ENCODE peak calls at places on chromosome 1, in ten cellular contexts. One of them, this sample, is unnamed.
A peak's percentile ranks its signal among the peaks of the same experiment; 100 is the strongest.

GRCh38 chr1:2050482-2050792 is 226 bp downstream of the PRKCZ start:
- DNase-seq in astrocyte: no peak
- DNase-seq in CD8-positive, alpha-beta memory T cell: no peak
- DNase-seq in kidney: no peak
- DNase-seq in Karpas-422: no peak
- DNase-seq in heart right ventricle: no peak
- DNase-seq in IMR-90: no peak
- DNase-seq in uterus: no peak
- DNase-seq in mesendoderm: peak; percentile 31
- DNase-seq in MM.1S: no peak
- DNase-seq in this sample: no peak

GRCh38 chr1:53321776-53322602 is 5.9 kb downstream of the LRP8 start:
- DNase-seq in Karpas-422: no peak
- DNase-seq in CD8-positive, alpha-beta memory T cell: no peak
- DNase-seq in IMR-90: no peak
- DNase-seq in MM.1S: no peak
- DNase-seq in mesendoderm: peak; percentile 73
- DNase-seq in astrocyte: no peak
- DNase-seq in uterus: no peak
- DNase-seq in kidney: peak; percentile 43
- DNase-seq in heart right ventricle: no peak
- DNase-seq in this sample: no peak

GRCh38 chr1:246113555-246114095 is 393.5 kb downstream of the SMYD3 start:
- DNase-seq in IMR-90: peak; percentile 16
- DNase-seq in MM.1S: no peak
- DNase-seq in kidney: no peak
- DNase-seq in mesendoderm: peak; percentile 25
- DNase-seq in uterus: no peak
- DNase-seq in CD8-positive, alpha-beta memory T cell: no peak
- DNase-seq in heart right ventricle: no peak
- DNase-seq in Karpas-422: no peak
- DNase-seq in astrocyte: no peak
- DNase-seq in this sample: no peak

GRCh38 chr1:210250665-210250997 is 18.0 kb downstream of the SERTAD4 start:
- DNase-seq in mesendoderm: peak; percentile 91
- DNase-seq in uterus: no peak
- DNase-seq in heart right ventricle: peak; percentile 31
- DNase-seq in Karpas-422: no peak
- DNase-seq in IMR-90: no peak
- DNase-seq in kidney: no peak
- DNase-seq in MM.1S: peak; percentile 18
- DNase-seq in astrocyte: no peak
- DNase-seq in CD8-positive, alpha-beta memory T cell: no peak
- DNase-seq in this sample: no peak

GRCh38 chr1:108601708-108602410 is 42.0 kb downstream of the EEIG2 start:
- DNase-seq in astrocyte: no peak
- DNase-seq in heart right ventricle: no peak
- DNase-seq in uterus: no peak
- DNase-seq in IMR-90: no peak
- DNase-seq in MM.1S: no peak
- DNase-seq in kidney: no peak
- DNase-seq in CD8-positive, alpha-beta memory T cell: no peak
- DNase-seq in mesendoderm: peak; percentile 36
- DNase-seq in Karpas-422: no peak
- DNase-seq in this sample: no peak

GRCh38 chr1:170369000-170369399 is 163.0 kb upstream of the GORAB start:
- DNase-seq in IMR-90: no peak
- DNase-seq in Karpas-422: no peak
- DNase-seq in mesendoderm: no peak
- DNase-seq in kidney: no peak
- DNase-seq in uterus: no peak
- DNase-seq in heart right ventricle: no peak
- DNase-seq in MM.1S: no peak
- DNase-seq in CD8-positive, alpha-beta memory T cell: no peak
- DNase-seq in astrocyte: no peak
- DNase-seq in this sample: no peak

GRCh38 chr1:194289569-194290266 is 1103.3 kb upstream of the B3GALT2 start:
- DNase-seq in IMR-90: no peak
- DNase-seq in MM.1S: peak; percentile 98
- DNase-seq in Karpas-422: peak; percentile 94
- DNase-seq in CD8-positive, alpha-beta memory T cell: peak; percentile 29
- DNase-seq in uterus: no peak
- DNase-seq in kidney: no peak
- DNase-seq in mesendoderm: no peak
- DNase-seq in heart right ventricle: no peak
- DNase-seq in astrocyte: no peak
- DNase-seq in this sample: peak; percentile 72

GRCh38 chr1:6234502-6235295 is 1.1 kb downstream of the ICMT start:
- DNase-seq in kidney: no peak
- DNase-seq in IMR-90: peak; percentile 45
- DNase-seq in Karpas-422: peak; percentile 59
- DNase-seq in mesendoderm: no peak
- DNase-seq in CD8-positive, alpha-beta memory T cell: no peak
- DNase-seq in MM.1S: no peak
- DNase-seq in heart right ventricle: no peak
- DNase-seq in astrocyte: peak; percentile 27
- DNase-seq in uterus: no peak
- DNase-seq in this sample: no peak

GRCh38 chr1:151364996-151365395 is 7.5 kb downstream of the SELENBP1 start:
- DNase-seq in MM.1S: no peak
- DNase-seq in astrocyte: no peak
- DNase-seq in Karpas-422: no peak
- DNase-seq in uterus: no peak
- DNase-seq in mesendoderm: no peak
- DNase-seq in CD8-positive, alpha-beta memory T cell: no peak
- DNase-seq in heart right ventricle: no peak
- DNase-seq in IMR-90: no peak
- DNase-seq in kidney: no peak
- DNase-seq in this sample: no peak

GRCh38 chr1:151361883-151362282 is 10.6 kb downstream of the SELENBP1 start:
- DNase-seq in MM.1S: no peak
- DNase-seq in IMR-90: no peak
- DNase-seq in uterus: no peak
- DNase-seq in kidney: no peak
- DNase-seq in mesendoderm: no peak
- DNase-seq in astrocyte: no peak
- DNase-seq in CD8-positive, alpha-beta memory T cell: no peak
- DNase-seq in Karpas-422: no peak
- DNase-seq in heart right ventricle: no peak
- DNase-seq in this sample: no peak

GRCh38 chr1:151356668-151357067 is 9.6 kb upstream of the RFX5 start:
- DNase-seq in MM.1S: no peak
- DNase-seq in mesendoderm: peak; percentile 18
- DNase-seq in kidney: no peak
- DNase-seq in astrocyte: no peak
- DNase-seq in CD8-positive, alpha-beta memory T cell: no peak
- DNase-seq in uterus: no peak
- DNase-seq in heart right ventricle: no peak
- DNase-seq in Karpas-422: no peak
- DNase-seq in IMR-90: no peak
- DNase-seq in this sample: no peak

GRCh38 chr1:151368000-151368744 is 4.3 kb downstream of the SELENBP1 start:
- DNase-seq in heart right ventricle: peak; percentile 55
- DNase-seq in MM.1S: no peak
- DNase-seq in uterus: no peak
- DNase-seq in Karpas-422: no peak
- DNase-seq in mesendoderm: no peak
- DNase-seq in CD8-positive, alpha-beta memory T cell: no peak
- DNase-seq in astrocyte: no peak
- DNase-seq in kidney: no peak
- DNase-seq in IMR-90: peak; percentile 35
- DNase-seq in this sample: no peak

GRCh38 chr1:151362308-151363155 is 10.0 kb downstream of the SELENBP1 start:
- DNase-seq in MM.1S: no peak
- DNase-seq in heart right ventricle: no peak
- DNase-seq in CD8-positive, alpha-beta memory T cell: no peak
- DNase-seq in uterus: no peak
- DNase-seq in kidney: no peak
- DNase-seq in IMR-90: no peak
- DNase-seq in astrocyte: no peak
- DNase-seq in Karpas-422: no peak
- DNase-seq in mesendoderm: no peak
- DNase-seq in this sample: no peak
- H3K36me3 ChIP-seq in MM.1S: no peaks in the 10 kb centered on the region
- H3K36me3 ChIP-seq in heart right ventricle: peaks cover 10% of the 10 kb centered on the region
- H3K36me3 ChIP-seq in CD8-positive, alpha-beta memory T cell: no peaks in the 10 kb centered on the region
- H3K36me3 ChIP-seq in uterus: no peaks in the 10 kb centered on the region
- H3K36me3 ChIP-seq in kidney: peaks cover 13% of the 10 kb centered on the region
- H3K36me3 ChIP-seq in IMR-90: peaks cover 39% of the 10 kb centered on the region
- H3K36me3 ChIP-seq in astrocyte: no peaks in the 10 kb centered on the region
- H3K36me3 ChIP-seq in Karpas-422: no peaks in the 10 kb centered on the region
- H3K36me3 ChIP-seq in mesendoderm: no peaks in the 10 kb centered on the region
- H3K36me3 ChIP-seq in this sample: no peaks in the 10 kb centered on the region

DNA sequence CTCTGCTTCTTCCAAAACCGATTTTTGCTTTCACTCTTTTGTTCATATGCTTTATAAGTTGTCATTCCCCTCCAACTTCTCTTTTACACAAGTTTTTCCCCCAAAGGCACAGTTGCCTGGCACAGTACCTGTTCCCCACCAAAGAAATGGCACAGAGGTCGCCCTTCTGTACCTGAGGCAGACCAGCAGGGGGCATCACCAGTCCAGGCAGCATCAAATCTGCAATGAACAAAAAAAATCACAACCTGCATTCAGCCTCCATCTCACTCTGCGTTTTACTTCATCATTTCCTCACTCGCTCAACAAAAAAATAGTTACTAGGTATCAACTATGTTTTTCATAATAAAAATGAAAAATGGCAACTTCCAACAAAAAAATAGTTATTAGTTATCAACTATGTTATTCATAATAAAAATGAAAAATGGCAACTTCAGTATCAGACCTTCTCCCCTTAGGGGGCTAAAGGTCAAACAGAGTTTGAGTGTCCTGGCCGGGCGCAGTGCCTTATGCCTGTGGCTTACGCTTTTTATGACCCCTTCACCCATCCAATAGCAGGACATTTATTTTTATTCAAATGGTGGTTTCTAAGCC is 4.1 kb downstream of the EIF2D start:
- DNase-seq in mesendoderm: peak; percentile 45
- DNase-seq in MM.1S: peak; percentile 54
- DNase-seq in uterus: no peak
- DNase-seq in CD8-positive, alpha-beta memory T cell: peak; percentile 33
- DNase-seq in IMR-90: peak; percentile 37
- DNase-seq in kidney: no peak
- DNase-seq in astrocyte: no peak
- DNase-seq in Karpas-422: peak; percentile 79
- DNase-seq in heart right ventricle: no peak
- DNase-seq in this sample: peak; percentile 56
- H3K4me1 ChIP-seq in mesendoderm: peaks cover 5% of the 10 kb centered on the region
- H3K4me1 ChIP-seq in MM.1S: peaks cover 8% of the 10 kb centered on the region
- H3K4me1 ChIP-seq in uterus: no peaks in the 10 kb centered on the region
- H3K4me1 ChIP-seq in CD8-positive, alpha-beta memory T cell: peaks cover 9% of the 10 kb centered on the region
- H3K4me1 ChIP-seq in IMR-90: peaks cover 4% of the 10 kb centered on the region
- H3K4me1 ChIP-seq in kidney: peaks cover 9% of the 10 kb centered on the region
- H3K4me1 ChIP-seq in astrocyte: peaks cover 7% of the 10 kb centered on the region
- H3K4me1 ChIP-seq in Karpas-422: peaks cover 15% of the 10 kb centered on the region
- H3K4me1 ChIP-seq in heart right ventricle: peaks cover 5% of the 10 kb centered on the region
- H3K4me1 ChIP-seq in this sample: peaks cover 10% of the 10 kb centered on the region

GRCh38 chr1:23752909-23753308 is 9.6 kb downstream of the ELOA start:
- DNase-seq in kidney: no peak
- DNase-seq in CD8-positive, alpha-beta memory T cell: no peak
- DNase-seq in Karpas-422: peak; percentile 31
- DNase-seq in uterus: no peak
- DNase-seq in IMR-90: no peak
- DNase-seq in astrocyte: no peak
- DNase-seq in mesendoderm: no peak
- DNase-seq in MM.1S: no peak
- DNase-seq in heart right ventricle: no peak
- DNase-seq in this sample: no peak

GRCh38 chr1:23751815-23752200 is 8.5 kb downstream of the ELOA start:
- DNase-seq in CD8-positive, alpha-beta memory T cell: no peak
- DNase-seq in heart right ventricle: no peak
- DNase-seq in astrocyte: no peak
- DNase-seq in IMR-90: no peak
- DNase-seq in MM.1S: no peak
- DNase-seq in kidney: no peak
- DNase-seq in uterus: no peak
- DNase-seq in Karpas-422: no peak
- DNase-seq in mesendoderm: no peak
- DNase-seq in this sample: no peak

GRCh38 chr1:23747947-23748346 is 4.7 kb downstream of the ELOA start:
- DNase-seq in CD8-positive, alpha-beta memory T cell: no peak
- DNase-seq in heart right ventricle: no peak
- DNase-seq in IMR-90: no peak
- DNase-seq in MM.1S: no peak
- DNase-seq in mesendoderm: no peak
- DNase-seq in Karpas-422: peak; percentile 19
- DNase-seq in uterus: no peak
- DNase-seq in kidney: no peak
- DNase-seq in astrocyte: no peak
- DNase-seq in this sample: no peak

GRCh38 chr1:23756676-23757075 is 13.4 kb downstream of the ELOA start:
- DNase-seq in astrocyte: peak; percentile 45
- DNase-seq in heart right ventricle: no peak
- DNase-seq in MM.1S: no peak
- DNase-seq in uterus: no peak
- DNase-seq in Karpas-422: no peak
- DNase-seq in CD8-positive, alpha-beta memory T cell: no peak
- DNase-seq in mesendoderm: no peak
- DNase-seq in kidney: no peak
- DNase-seq in IMR-90: peak; percentile 72
- DNase-seq in this sample: no peak

DNA sequence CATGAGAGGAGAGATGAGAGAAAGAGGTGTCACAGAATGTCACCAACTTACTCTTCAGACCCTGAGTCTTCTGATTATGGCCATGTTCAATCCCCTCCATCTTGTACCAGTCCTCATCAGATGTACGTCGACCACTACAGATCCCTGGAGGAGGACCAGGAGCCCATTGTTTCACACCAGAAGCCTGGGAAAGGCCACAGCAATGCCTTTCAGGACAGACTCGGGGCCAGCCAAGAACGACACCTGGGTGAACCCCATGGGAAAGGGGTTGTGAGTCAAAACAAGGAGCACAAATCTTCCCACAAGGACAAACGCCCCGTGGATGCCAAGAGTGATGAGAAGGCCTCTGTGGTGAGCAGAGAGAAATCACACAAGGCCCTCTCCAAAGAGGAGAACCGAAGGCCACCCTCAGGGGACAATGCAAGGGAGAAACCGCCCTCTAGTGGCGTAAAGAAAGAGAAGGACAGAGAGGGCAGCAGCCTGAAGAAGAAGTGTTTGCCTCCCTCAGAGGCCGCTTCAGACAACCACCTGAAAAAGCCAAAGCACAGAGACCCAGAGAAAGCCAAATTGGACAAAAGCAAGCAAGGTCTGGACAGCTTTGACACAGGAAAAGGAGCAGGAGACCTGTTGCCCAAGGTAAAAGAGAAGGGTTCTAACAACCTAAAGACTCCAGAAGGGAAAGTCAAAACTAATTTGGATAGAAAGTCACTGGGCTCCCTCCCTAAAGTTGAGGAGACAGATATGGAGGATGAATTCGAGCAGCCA is 8.0 kb downstream of the ELOA start:
- DNase-seq in Karpas-422: peak; percentile 86
- DNase-seq in uterus: no peak
- DNase-seq in astrocyte: peak; percentile 18
- DNase-seq in heart right ventricle: no peak
- DNase-seq in CD8-positive, alpha-beta memory T cell: peak; percentile 4
- DNase-seq in mesendoderm: peak; percentile 81
- DNase-seq in MM.1S: peak; percentile 51
- DNase-seq in kidney: no peak
- DNase-seq in IMR-90: peak; percentile 57
- DNase-seq in this sample: peak; percentile 29
- H3K36me3 ChIP-seq in Karpas-422: peaks cover 50% of the 10 kb centered on the region
- H3K36me3 ChIP-seq in uterus: no peaks in the 10 kb centered on the region
- H3K36me3 ChIP-seq in astrocyte: peaks cover 60% of the 10 kb centered on the region
- H3K36me3 ChIP-seq in heart right ventricle: peaks cover 62% of the 10 kb centered on the region
- H3K36me3 ChIP-seq in CD8-positive, alpha-beta memory T cell: peaks cover 59% of the 10 kb centered on the region
- H3K36me3 ChIP-seq in mesendoderm: peaks cover 25% of the 10 kb centered on the region
- H3K36me3 ChIP-seq in MM.1S: peaks cover 20% of the 10 kb centered on the region
- H3K36me3 ChIP-seq in kidney: peaks cover 47% of the 10 kb centered on the region
- H3K36me3 ChIP-seq in IMR-90: peaks cover 51% of the 10 kb centered on the region
- H3K36me3 ChIP-seq in this sample: peaks cover 64% of the 10 kb centered on the region

DNA sequence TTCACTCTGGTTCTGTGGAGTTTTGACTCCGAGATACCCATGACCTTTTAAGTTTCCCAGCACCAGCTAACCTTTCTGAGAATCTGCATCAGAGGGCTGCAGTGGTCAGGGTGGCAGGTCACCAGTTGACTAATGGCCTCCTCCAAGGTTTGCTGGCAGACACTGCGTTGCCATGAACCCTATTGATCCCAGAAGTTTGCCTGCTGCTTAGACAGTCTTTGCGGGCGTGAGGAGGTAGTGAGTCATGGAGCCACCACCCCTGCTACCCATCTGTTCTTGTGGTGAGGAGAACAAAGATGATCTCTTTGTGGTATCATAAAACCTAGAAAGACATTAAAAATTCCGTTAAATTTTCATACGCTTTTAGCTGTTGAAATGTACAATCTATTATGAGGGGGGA is 180.4 kb downstream of the FGGY start:
- DNase-seq in MM.1S: no peak
- DNase-seq in mesendoderm: no peak
- DNase-seq in heart right ventricle: no peak
- DNase-seq in astrocyte: peak; percentile 88
- DNase-seq in Karpas-422: no peak
- DNase-seq in kidney: no peak
- DNase-seq in IMR-90: peak; percentile 49
- DNase-seq in uterus: no peak
- DNase-seq in CD8-positive, alpha-beta memory T cell: no peak
- DNase-seq in this sample: no peak
- H3K4me1 ChIP-seq in MM.1S: no peaks in the 10 kb centered on the region
- H3K4me1 ChIP-seq in mesendoderm: no peaks in the 10 kb centered on the region
- H3K4me1 ChIP-seq in heart right ventricle: no peaks in the 10 kb centered on the region
- H3K4me1 ChIP-seq in astrocyte: peaks cover 5% of the 10 kb centered on the region
- H3K4me1 ChIP-seq in Karpas-422: no peaks in the 10 kb centered on the region
- H3K4me1 ChIP-seq in kidney: peaks cover 5% of the 10 kb centered on the region
- H3K4me1 ChIP-seq in IMR-90: peaks cover 4% of the 10 kb centered on the region
- H3K4me1 ChIP-seq in uterus: no peaks in the 10 kb centered on the region
- H3K4me1 ChIP-seq in CD8-positive, alpha-beta memory T cell: no peaks in the 10 kb centered on the region
- H3K4me1 ChIP-seq in this sample: no peaks in the 10 kb centered on the region

This sample was measured in naive thymus-derived CD4-positive, alpha-beta T cell.